ENCODE peak calls at places on chromosomes 11 and 22, in four cellular contexts. E is GM12878, I is HepG2, F is K562. B is an unnamed sample.

GRCh38 chr11:124122123-124122522 is 6.9 kb downstream of the VWA5A start:
- DNase-seq in F (no peak), I (no peak), E (no peak), B (no peak)

GRCh38 chr11:69309800-69310280 is 15.9 kb downstream of the MYEOV start:
- DNase-seq in I (no peak), F (no peak), E (no peak), B (no peak)

GRCh38 chr11:119791047-119791446 is 62.0 kb upstream of the NECTIN1 start:
- DNase-seq in E (no peak), F (no peak), I (no peak), B (no peak)

GRCh38 chr11:3205261-3206127 is 13.1 kb downstream of the MRGPRG start:
- DNase-seq in F (no peak), E (no peak), I (no peak), B (no peak)

GRCh38 chr22:20803696-20804324 is 29.9 kb downstream of the SERPIND1 start:
- DNase-seq in E (no peak), F (peak; percentile 78), I (peak; percentile 40), B (peak; percentile 71)

GRCh38 chr22:24282401-24282800 is 11.8 kb downstream of the SPECC1L start:
- DNase-seq in E (no peak), I (no peak), F (no peak), B (no peak)

GRCh38 chr11:35619754-35620640 is 1.7 kb downstream of the FJX1 start:
- DNase-seq in E (no peak), I (peak; percentile 38), F (peak; percentile 31), B (no peak)

GRCh38 chr22:28103596-28103995 is 184.5 kb upstream of the PITPNB start:
- DNase-seq in I (no peak), F (no peak), E (no peak), B (no peak)

GRCh38 chr22:44648821-44649566 is 53.0 kb upstream of the PRR5 start:
- DNase-seq in F (no peak), E (no peak), I (no peak), B (no peak)

GRCh38 chr22:19874307-19875060 is 19.8 kb upstream of the GNB1L start:
- DNase-seq in I (no peak), E (no peak), F (no peak), B (no peak)

GRCh38 chr11:10829139-10829538 is 20.4 kb upstream of the EIF4G2 start:
- DNase-seq in I (no peak), E (no peak), F (no peak), B (no peak)

GRCh38 chr22:44130076-44130711 is 50.5 kb upstream of the PARVG start:
- DNase-seq in F (no peak), E (no peak), I (no peak), B (no peak)

GRCh38 chr11:69127091-69127850 is 28.5 kb upstream of the SMIM38 start:
- DNase-seq in F (no peak), I (no peak), E (no peak), B (no peak)

GRCh38 chr11:34234086-34234740 is 123.6 kb downstream of the ABTB2 start:
- DNase-seq in I (no peak), F (peak; percentile 25), E (peak; percentile 88), B (peak; percentile 69)

GRCh38 chr11:2259897-2260451 is 10.4 kb downstream of the ASCL2 start:
- DNase-seq in E (no peak), I (no peak), F (no peak), B (no peak)

GRCh38 chr11:58061813-58062212 is 31.1 kb downstream of the OR6Q1 start:
- DNase-seq in E (no peak), F (no peak), I (no peak), B (no peak)

GRCh38 chr11:63761870-63762661 is 6.5 kb downstream of the ZFTA start:
- DNase-seq in F (no peak), I (no peak), E (no peak), B (peak; percentile 87)

GRCh38 chr22:22745225-22746060 is 101.0 kb downstream of the GGTLC2 start:
- DNase-seq in E (no peak), F (peak; percentile 83), I (peak; percentile 5), B (peak; percentile 71)

GRCh38 chr11:9601041-9601875 is 27.8 kb downstream of the WEE1 start:
- DNase-seq in F (no peak), I (no peak), E (peak; percentile 95), B (no peak)

GRCh38 chr11:73856001-73856663 is 20.5 kb downstream of the COA4 start:
- DNase-seq in I (no peak), E (no peak), F (no peak), B (no peak)

GRCh38 chr22:44067033-44067432 is 42.9 kb downstream of the PARVB start:
- DNase-seq in I (no peak), E (no peak), F (no peak), B (no peak)

GRCh38 chr11:134527382-134528243 is 115.6 kb upstream of the B3GAT1 start:
- DNase-seq in E (no peak), F (no peak), I (no peak), B (peak; percentile 52)

GRCh38 chr22:45577746-45578523 is 75.3 kb downstream of the FBLN1 start:
- DNase-seq in F (peak; percentile 69), I (peak; percentile 64), E (peak; percentile 12), B (peak; percentile 59)

GRCh38 chr11:113849713-113850112 is 25.7 kb downstream of the USP28 start:
- DNase-seq in E (no peak), I (no peak), F (no peak), B (peak; percentile 73)

GRCh38 chr22:29877620-29878019 is 5.4 kb upstream of the MTMR3 start:
- DNase-seq in E (no peak), I (no peak), F (no peak), B (no peak)

GRCh38 chr22:42994917-42995562 is 19.9 kb downstream of the PACSIN2 start:
- DNase-seq in E (peak; percentile 46), I (peak; percentile 98), F (no peak), B (no peak)
- TF ChIP-seq POLR2AphosphoS5 in E (no peak), I (peak; percentile 62), F (no peak), B (no peak)

DNA sequence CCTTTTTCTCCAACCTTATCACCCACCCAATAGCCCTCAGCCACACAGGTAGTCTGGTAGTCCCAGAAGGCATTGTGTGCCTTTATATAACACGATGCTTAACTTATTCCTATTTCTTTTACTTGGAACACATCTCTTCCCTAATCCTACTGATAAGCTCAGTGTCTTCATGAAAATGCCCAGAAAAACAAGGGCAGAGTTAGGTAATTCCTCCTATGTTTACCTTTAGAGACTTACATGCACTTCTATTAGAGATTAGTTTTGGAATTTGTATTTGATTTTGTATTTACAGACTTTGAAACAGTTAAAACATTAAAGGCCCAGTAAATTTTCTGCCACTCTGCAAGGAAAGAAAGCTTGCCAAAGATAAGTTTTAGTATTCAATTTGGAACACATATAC is 637.8 kb upstream of the CCDC90B start:
- DNase-seq in E (no peak), F (no peak), I (no peak), B (no peak)
- TF ChIP-seq HDAC6 in E (no peak), F (no peak), I (no peak), B (no peak)

GRCh38 chr11:129282634-129283033 is 90.5 kb upstream of the ARHGAP32 start:
- DNase-seq in I (no peak), F (no peak), E (no peak), B (no peak)
- TF ChIP-seq SIN3A in I (no peak), F (no peak), E (no peak), B (no peak)

DNA sequence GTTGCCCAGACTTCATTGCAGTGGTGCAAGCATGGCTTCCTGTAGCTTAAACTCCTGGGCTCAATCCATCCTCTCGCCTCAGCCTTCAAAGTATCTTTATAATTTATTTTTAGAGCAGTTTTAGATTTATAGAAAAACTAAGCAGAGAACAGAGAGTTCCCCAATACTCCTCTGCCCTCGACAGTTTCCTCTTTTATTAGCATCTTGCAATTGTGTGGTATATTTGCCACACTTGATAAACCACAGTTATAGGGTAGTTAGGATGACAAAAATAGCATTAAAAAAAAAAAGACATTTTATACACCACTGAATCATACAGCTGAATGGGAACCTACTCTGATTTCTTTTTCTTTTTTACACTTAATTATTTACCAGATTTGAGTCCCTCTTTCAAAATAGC is 31.2 kb downstream of the MS4A2 start:
- DNase-seq in F (no peak), I (no peak), E (no peak), B (no peak)
- TF ChIP-seq POLR2AphosphoS5 in F (no peak), I (no peak), E (no peak), B (no peak)

DNA sequence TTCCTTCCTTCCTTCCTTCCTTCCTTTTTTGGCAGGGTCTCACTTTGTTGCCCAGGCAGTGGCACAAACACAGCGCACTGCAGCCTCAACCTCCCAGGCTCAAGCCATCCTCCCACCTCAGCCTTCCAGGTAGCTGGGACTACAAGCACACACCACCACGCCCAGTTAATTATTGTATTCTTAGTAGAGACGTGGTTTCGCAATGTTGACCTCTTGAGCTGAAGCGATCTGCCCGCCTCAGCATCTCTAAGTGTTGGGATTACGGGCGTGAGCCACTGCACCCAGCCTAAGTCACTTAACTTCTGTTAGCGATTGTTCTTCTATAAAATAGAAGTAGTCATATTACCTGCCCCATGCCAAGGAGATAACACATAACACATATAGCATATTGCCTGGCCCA is 2.8 kb upstream of the SYTL2 start:
- DNase-seq in I (peak; percentile 9), F (no peak), E (no peak), B (no peak)
- TF ChIP-seq HDAC6 in I (no peak), F (no peak), E (no peak), B (no peak)

B was measured in H1.